ENCODE peak calls at places on chromosomes 4 and X, in ten cellular contexts. One of them, this sample, is unnamed.

GRCh38 chr4:35970366-35970960 is 273.9 kb downstream of the ARAP2 start:
- DNase-seq in sigmoid colon: no peak
- DNase-seq in K562: no peak
- DNase-seq in tibial nerve: no peak
- DNase-seq in heart left ventricle: no peak
- DNase-seq in A549: no peak
- DNase-seq in stomach: no peak
- DNase-seq in transverse colon: no peak
- DNase-seq in IMR-90: no peak
- DNase-seq in GM12878: no peak
- DNase-seq in this sample: no peak

GRCh38 chr4:89906787-89907521 is 12.3 kb downstream of the MMRN1 start:
- DNase-seq in IMR-90: no peak
- DNase-seq in heart left ventricle: no peak
- DNase-seq in stomach: no peak
- DNase-seq in tibial nerve: no peak
- DNase-seq in K562: no peak
- DNase-seq in GM12878: no peak
- DNase-seq in A549: no peak
- DNase-seq in transverse colon: no peak
- DNase-seq in sigmoid colon: no peak
- DNase-seq in this sample: no peak

GRCh38 chrX:27964432-27964831 is 16.8 kb downstream of the DCAF8L1 start:
- DNase-seq in K562: no peak
- DNase-seq in IMR-90: no peak
- DNase-seq in stomach: no peak
- DNase-seq in heart left ventricle: no peak
- DNase-seq in A549: no peak
- DNase-seq in transverse colon: no peak
- DNase-seq in GM12878: no peak
- DNase-seq in tibial nerve: no peak
- DNase-seq in sigmoid colon: no peak
- DNase-seq in this sample: no peak

GRCh38 chr4:89158884-89159503 is 47.7 kb downstream of the TIGD2 start:
- DNase-seq in sigmoid colon: no peak
- DNase-seq in A549: peak; percentile 64
- DNase-seq in transverse colon: no peak
- DNase-seq in tibial nerve: peak; percentile 9
- DNase-seq in heart left ventricle: no peak
- DNase-seq in K562: peak; percentile 25
- DNase-seq in stomach: no peak
- DNase-seq in GM12878: no peak
- DNase-seq in IMR-90: peak; percentile 43
- DNase-seq in this sample: no peak

GRCh38 chr4:663438-664428 is 10.3 kb downstream of the ATP5ME start:
- DNase-seq in IMR-90: no peak
- DNase-seq in transverse colon: peak; percentile 71
- DNase-seq in A549: no peak
- DNase-seq in sigmoid colon: peak; percentile 73
- DNase-seq in K562: no peak
- DNase-seq in stomach: peak; percentile 53
- DNase-seq in tibial nerve: no peak
- DNase-seq in heart left ventricle: peak; percentile 76
- DNase-seq in GM12878: no peak
- DNase-seq in this sample: no peak

GRCh38 chr4:56530269-56531148 is 24.9 kb downstream of the ARL9 start:
- DNase-seq in heart left ventricle: peak; percentile 91
- DNase-seq in tibial nerve: peak; percentile 78
- DNase-seq in IMR-90: peak; percentile 64
- DNase-seq in A549: peak; percentile 66
- DNase-seq in sigmoid colon: peak; percentile 96
- DNase-seq in GM12878: no peak
- DNase-seq in stomach: peak; percentile 89
- DNase-seq in K562: peak; percentile 99
- DNase-seq in transverse colon: peak; percentile 90
- DNase-seq in this sample: peak; percentile 23

GRCh38 chr4:84336964-84337705 is 162.0 kb downstream of the NKX6-1 start:
- DNase-seq in IMR-90: no peak
- DNase-seq in stomach: no peak
- DNase-seq in heart left ventricle: no peak
- DNase-seq in sigmoid colon: no peak
- DNase-seq in GM12878: no peak
- DNase-seq in transverse colon: no peak
- DNase-seq in tibial nerve: no peak
- DNase-seq in A549: no peak
- DNase-seq in K562: no peak
- DNase-seq in this sample: no peak

GRCh38 chr4:28369504-28369903 is 1508.9 kb downstream of the STIM2 start:
- DNase-seq in transverse colon: no peak
- DNase-seq in tibial nerve: no peak
- DNase-seq in heart left ventricle: no peak
- DNase-seq in K562: no peak
- DNase-seq in GM12878: no peak
- DNase-seq in IMR-90: peak; percentile 71
- DNase-seq in sigmoid colon: no peak
- DNase-seq in A549: no peak
- DNase-seq in stomach: no peak
- DNase-seq in this sample: no peak

GRCh38 chr4:73019462-73020047 is 50.0 kb downstream of the COX18 start:
- DNase-seq in heart left ventricle: no peak
- DNase-seq in K562: peak; percentile 22
- DNase-seq in GM12878: no peak
- DNase-seq in stomach: no peak
- DNase-seq in sigmoid colon: no peak
- DNase-seq in A549: peak; percentile 18
- DNase-seq in transverse colon: no peak
- DNase-seq in IMR-90: peak; percentile 47
- DNase-seq in tibial nerve: peak; percentile 32
- DNase-seq in this sample: no peak

GRCh38 chrX:74422576-74423288 is 1.4 kb downstream of the SLC16A2 start:
- DNase-seq in transverse colon: peak; percentile 35
- DNase-seq in K562: no peak
- DNase-seq in heart left ventricle: peak; percentile 74
- DNase-seq in IMR-90: peak; percentile 66
- DNase-seq in A549: no peak
- DNase-seq in GM12878: no peak
- DNase-seq in stomach: peak; percentile 59
- DNase-seq in sigmoid colon: peak; percentile 90
- DNase-seq in tibial nerve: no peak
- DNase-seq in this sample: no peak

GRCh38 chrX:150310417-150310816 is 52.7 kb upstream of the MAMLD1 start:
- DNase-seq in stomach: no peak
- DNase-seq in tibial nerve: no peak
- DNase-seq in K562: no peak
- DNase-seq in GM12878: no peak
- DNase-seq in IMR-90: no peak
- DNase-seq in heart left ventricle: no peak
- DNase-seq in sigmoid colon: no peak
- DNase-seq in transverse colon: no peak
- DNase-seq in A549: no peak
- DNase-seq in this sample: no peak

GRCh38 chr4:140349816-140350215 is 23.6 kb upstream of the SCOC start:
- DNase-seq in stomach: no peak
- DNase-seq in K562: no peak
- DNase-seq in tibial nerve: no peak
- DNase-seq in heart left ventricle: no peak
- DNase-seq in GM12878: no peak
- DNase-seq in IMR-90: no peak
- DNase-seq in transverse colon: no peak
- DNase-seq in sigmoid colon: no peak
- DNase-seq in A549: no peak
- DNase-seq in this sample: no peak

DNA sequence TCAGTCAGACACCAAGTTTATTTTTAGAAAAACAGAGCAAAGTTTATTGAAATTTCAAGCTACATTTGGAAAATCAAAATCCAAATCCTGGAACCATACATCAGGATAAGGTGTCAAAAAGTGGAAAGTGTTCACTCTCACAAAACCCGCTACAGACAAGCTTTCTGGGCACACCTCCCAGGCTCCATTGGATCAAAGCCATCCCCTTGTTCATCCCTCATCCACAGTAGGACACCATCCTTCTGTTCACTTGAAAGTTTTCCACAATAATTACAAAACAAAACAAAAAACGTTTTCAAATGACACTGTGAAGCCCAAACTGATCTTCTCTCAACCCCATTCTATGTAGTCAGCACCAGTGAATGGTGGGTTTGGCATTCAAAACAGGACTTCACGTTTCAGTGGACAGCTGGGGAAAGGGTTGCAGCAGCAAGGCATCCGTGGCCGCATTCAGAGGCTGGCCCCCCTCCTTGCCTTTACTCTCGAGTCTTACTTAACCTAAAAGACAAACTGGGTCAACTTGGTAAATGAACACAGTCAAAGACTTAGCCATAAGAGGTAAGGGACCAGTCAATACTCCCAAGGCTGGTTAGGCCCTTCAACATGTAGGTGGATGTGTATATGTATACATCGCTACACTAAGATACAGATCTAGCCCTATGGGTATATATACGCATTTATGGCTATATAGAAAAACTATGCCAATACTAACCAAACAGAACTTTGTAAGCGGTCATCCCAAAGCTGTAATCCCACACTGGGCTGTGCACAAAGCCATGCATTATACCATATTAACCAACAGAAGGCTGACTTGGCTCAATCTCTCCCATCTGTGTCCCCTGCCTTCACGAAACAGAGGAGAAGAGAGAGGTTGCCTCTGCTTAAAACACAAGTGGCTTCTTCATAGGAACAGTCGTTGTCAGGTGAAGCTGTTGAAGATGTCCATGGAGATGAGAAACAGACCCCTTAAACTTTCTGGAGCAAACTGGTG is 62.1 kb downstream of the TSC22D3 start:
- DNase-seq in sigmoid colon: peak; percentile 69
- DNase-seq in transverse colon: peak; percentile 19
- DNase-seq in K562: no peak
- DNase-seq in stomach: no peak
- DNase-seq in A549: no peak
- DNase-seq in IMR-90: no peak
- DNase-seq in GM12878: no peak
- DNase-seq in tibial nerve: no peak
- DNase-seq in heart left ventricle: no peak
- DNase-seq in this sample: no peak
- H3K4me3 ChIP-seq in sigmoid colon: peak overlapping the region; percentile 79
- H3K4me3 ChIP-seq in transverse colon: peak overlapping the region; percentile 65
- H3K4me3 ChIP-seq in K562: no peak overlapping the region
- H3K4me3 ChIP-seq in stomach: peak overlapping the region; percentile 68
- H3K4me3 ChIP-seq in A549: no peak overlapping the region
- H3K4me3 ChIP-seq in IMR-90: no peak overlapping the region
- H3K4me3 ChIP-seq in GM12878: no peak overlapping the region
- H3K4me3 ChIP-seq in tibial nerve: peak overlapping the region; percentile 80
- H3K4me3 ChIP-seq in heart left ventricle: peak overlapping the region; percentile 75
- H3K4me3 ChIP-seq in this sample: peak overlapping the region; percentile 80

GRCh38 chr4:185229021-185229818 is 19.8 kb downstream of the SNX25 start:
- DNase-seq in heart left ventricle: no peak
- DNase-seq in sigmoid colon: no peak
- DNase-seq in IMR-90: no peak
- DNase-seq in transverse colon: no peak
- DNase-seq in GM12878: no peak
- DNase-seq in tibial nerve: no peak
- DNase-seq in K562: no peak
- DNase-seq in stomach: no peak
- DNase-seq in A549: no peak
- DNase-seq in this sample: no peak

GRCh38 chr4:185236155-185236503 is 26.7 kb downstream of the SNX25 start:
- DNase-seq in tibial nerve: no peak
- DNase-seq in K562: no peak
- DNase-seq in sigmoid colon: no peak
- DNase-seq in A549: no peak
- DNase-seq in GM12878: no peak
- DNase-seq in stomach: no peak
- DNase-seq in IMR-90: no peak
- DNase-seq in transverse colon: no peak
- DNase-seq in heart left ventricle: no peak
- DNase-seq in this sample: no peak

GRCh38 chr4:185227713-185228278 is 18.4 kb downstream of the SNX25 start:
- DNase-seq in stomach: no peak
- DNase-seq in tibial nerve: no peak
- DNase-seq in A549: no peak
- DNase-seq in transverse colon: no peak
- DNase-seq in heart left ventricle: no peak
- DNase-seq in GM12878: no peak
- DNase-seq in IMR-90: no peak
- DNase-seq in sigmoid colon: no peak
- DNase-seq in K562: no peak
- DNase-seq in this sample: no peak

GRCh38 chr4:185235480-185236154 is 26.2 kb downstream of the SNX25 start:
- DNase-seq in sigmoid colon: no peak
- DNase-seq in A549: peak; percentile 36
- DNase-seq in K562: no peak
- DNase-seq in IMR-90: peak; percentile 38
- DNase-seq in tibial nerve: no peak
- DNase-seq in stomach: no peak
- DNase-seq in transverse colon: peak; percentile 27
- DNase-seq in heart left ventricle: no peak
- DNase-seq in GM12878: no peak
- DNase-seq in this sample: no peak

GRCh38 chr4:185232370-185232769 is 23.0 kb downstream of the SNX25 start:
- DNase-seq in heart left ventricle: no peak
- DNase-seq in tibial nerve: no peak
- DNase-seq in A549: no peak
- DNase-seq in K562: no peak
- DNase-seq in sigmoid colon: no peak
- DNase-seq in IMR-90: peak; percentile 57
- DNase-seq in stomach: no peak
- DNase-seq in transverse colon: no peak
- DNase-seq in GM12878: no peak
- DNase-seq in this sample: no peak
- H3K27ac ChIP-seq in heart left ventricle: no peak overlapping the region
- H3K27ac ChIP-seq in tibial nerve: no peak overlapping the region
- H3K27ac ChIP-seq in A549: no peak overlapping the region
- H3K27ac ChIP-seq in K562: no peak overlapping the region
- H3K27ac ChIP-seq in sigmoid colon: no peak overlapping the region
- H3K27ac ChIP-seq in IMR-90: no peak overlapping the region
- H3K27ac ChIP-seq in stomach: no peak overlapping the region
- H3K27ac ChIP-seq in transverse colon: no peak overlapping the region
- H3K27ac ChIP-seq in GM12878: no peak overlapping the region
- H3K27ac ChIP-seq in this sample: no peak overlapping the region

GRCh38 chr4:159267023-159267939 is 164.4 kb downstream of the RAPGEF2 start:
- DNase-seq in heart left ventricle: no peak
- DNase-seq in IMR-90: peak; percentile 48
- DNase-seq in sigmoid colon: no peak
- DNase-seq in transverse colon: no peak
- DNase-seq in K562: no peak
- DNase-seq in stomach: no peak
- DNase-seq in tibial nerve: no peak
- DNase-seq in A549: no peak
- DNase-seq in GM12878: no peak
- DNase-seq in this sample: no peak
- TF ChIP-seq POLR2A in heart left ventricle: no peak
- TF ChIP-seq POLR2A in IMR-90: no peak
- TF ChIP-seq POLR2A in sigmoid colon: no peak
- TF ChIP-seq POLR2A in transverse colon: no peak
- TF ChIP-seq POLR2A in K562: no peak
- TF ChIP-seq POLR2A in stomach: no peak
- TF ChIP-seq POLR2A in tibial nerve: no peak
- TF ChIP-seq POLR2A in A549: no peak
- TF ChIP-seq POLR2A in GM12878: no peak
- TF ChIP-seq POLR2A in this sample: no peak

DNA sequence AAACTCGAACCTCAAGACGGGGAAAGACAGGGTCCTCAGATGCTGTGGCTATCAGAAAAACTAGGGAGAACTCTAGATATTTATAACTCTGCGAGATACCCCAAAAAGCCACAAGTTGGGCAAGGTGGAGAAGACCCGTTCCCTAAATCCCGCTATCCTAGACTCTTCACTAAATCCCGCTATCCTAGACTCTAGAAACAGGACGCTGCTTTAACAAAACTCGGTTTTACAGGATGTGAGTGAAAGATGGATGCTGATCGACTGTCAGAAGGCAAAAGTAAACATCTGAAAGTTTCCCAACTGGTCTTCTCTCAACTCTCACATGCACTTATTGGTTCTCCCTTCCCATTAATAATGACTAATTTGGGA is 270 bp downstream of the DNAAF6 start:
- DNase-seq in IMR-90: no peak
- DNase-seq in heart left ventricle: no peak
- DNase-seq in K562: no peak
- DNase-seq in stomach: no peak
- DNase-seq in GM12878: no peak
- DNase-seq in tibial nerve: no peak
- DNase-seq in sigmoid colon: no peak
- DNase-seq in transverse colon: no peak
- DNase-seq in A549: no peak
- DNase-seq in this sample: no peak
- H3K4me3 ChIP-seq in IMR-90: no peak overlapping the region
- H3K4me3 ChIP-seq in heart left ventricle: peak overlapping the region; percentile 43
- H3K4me3 ChIP-seq in K562: no peak overlapping the region
- H3K4me3 ChIP-seq in stomach: peak overlapping the region; percentile 39
- H3K4me3 ChIP-seq in GM12878: no peak overlapping the region
- H3K4me3 ChIP-seq in tibial nerve: peak overlapping the region; percentile 38
- H3K4me3 ChIP-seq in sigmoid colon: peak overlapping the region; percentile 45
- H3K4me3 ChIP-seq in transverse colon: no peak overlapping the region
- H3K4me3 ChIP-seq in A549: no peak overlapping the region
- H3K4me3 ChIP-seq in this sample: no peak overlapping the region

This sample was measured in esophagus squamous epithelium.